ENCODE peak calls at places on chromosomes 4 and X, in four cellular contexts. N, W, H and C are unnamed samples.

GRCh38 chr4:108287834-108288413 is 119.2 kb upstream of the LEF1 start:
- DNase-seq in W (no peak), H (no peak), N (no peak), C (no peak)

GRCh38 chr4:68011684-68012083 is 48.4 kb upstream of the TMPRSS11A start:
- DNase-seq in W (no peak), N (no peak), H (no peak), C (no peak)

GRCh38 chr4:119676101-119676500 is 47.5 kb upstream of the PDE5A start:
- DNase-seq in W (no peak), N (no peak), H (no peak), C (no peak)

GRCh38 chr4:139651282-139652194 is 14.1 kb upstream of the MGST2 start:
- DNase-seq in N (peak), W (peak), H (peak), C (peak)

GRCh38 chrX:10576777-10577444 is 43.5 kb downstream of the MID1 start:
- DNase-seq in W (no peak), N (no peak), H (no peak), C (no peak)

GRCh38 chr4:2787230-2788100 is 5.4 kb upstream of the SH3BP2 start:
- DNase-seq in N (no peak), W (no peak), H (no peak), C (no peak)

GRCh38 chrX:118496763-118497079 is 1.1 kb downstream of the DOCK11 start:
- DNase-seq in N (peak), H (no peak), W (no peak), C (no peak)

GRCh38 chrX:68307767-68308166 is 125.5 kb downstream of the OPHN1 start:
- DNase-seq in H (no peak), W (no peak), N (no peak), C (no peak)

GRCh38 chr4:52751349-52751911 is at the start of gene ERVMER34-1:
- DNase-seq in N (peak), H (peak), W (no peak), C (peak)

GRCh38 chrX:139388234-139388633 is 142.3 kb upstream of the F9 start:
- DNase-seq in H (no peak), N (no peak), W (no peak), C (no peak)

GRCh38 chr4:14260591-14260990 is 633.1 kb upstream of the BOD1L1 start:
- DNase-seq in H (no peak), N (no peak), W (no peak), C (no peak)

GRCh38 chr4:165326831-165327210 is 648 bp upstream of the MSMO1 start:
- DNase-seq in W (no peak), H (peak), N (peak), C (no peak)

GRCh38 chr4:165330071-165330470 is 2.6 kb downstream of the MSMO1 start:
- DNase-seq in W (no peak), H (no peak), N (no peak), C (no peak)

GRCh38 chr4:165328101-165328425 is 594 bp downstream of the MSMO1 start:
- DNase-seq in W (no peak), H (no peak), N (no peak), C (no peak)

GRCh38 chr4:165327211-165328100 is at the start of gene MSMO1:
- DNase-seq in H (peak), N (peak), W (peak), C (peak)

GRCh38 chr4:165328708-165329107 is 1.2 kb downstream of the MSMO1 start:
- DNase-seq in W (no peak), N (peak), H (no peak), C (no peak)
- H3K4me3 ChIP-seq in W (no peak), N (peak), H (peak), C (peak)

GRCh38 chrX:143336261-143336660 is 181.0 kb downstream of the SPANXN3 start:
- DNase-seq in H (no peak), W (no peak), N (no peak), C (no peak)

DNA sequence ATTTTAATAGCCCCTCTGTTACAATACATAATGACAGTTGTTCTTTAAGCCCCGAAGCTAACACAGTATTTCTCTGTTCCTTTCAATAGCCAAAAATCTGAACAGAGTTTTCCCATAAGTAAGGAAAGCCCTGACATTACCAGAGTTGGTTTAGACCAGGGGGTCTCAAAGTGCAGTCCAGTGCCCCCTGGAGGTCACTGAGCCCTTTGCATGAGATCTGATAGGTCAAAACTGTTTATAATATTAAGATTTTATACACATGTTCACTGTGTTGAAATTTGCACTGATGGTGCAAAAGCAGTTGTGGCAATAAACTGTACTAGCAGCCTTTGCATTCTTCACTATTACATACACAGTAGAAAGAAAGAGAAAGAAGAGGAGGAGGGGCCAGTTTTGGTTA is 177.1 kb downstream of the SPANXN3 start:
- DNase-seq in H (no peak), N (no peak), W (no peak), C (no peak)
- TF ChIP-seq CTCF in H (no peak), N (peak), W (no peak), C (no peak)

GRCh38 chr4:5751073-5751917 is 40.3 kb downstream of the EVC start:
- DNase-seq in H (no peak), N (no peak), W (no peak), C (no peak)
- H3K27ac ChIP-seq in H (no peak), N (no peak), W (no peak), C (no peak)

GRCh38 chrX:107123750-107124149 is 5.1 kb upstream of the RBM41 start:
- DNase-seq in H (no peak), N (no peak), W (no peak), C (no peak)

GRCh38 chrX:107118322-107119147 is at the start of gene RBM41:
- DNase-seq in N (peak), W (peak), H (peak), C (peak)

GRCh38 chrX:107117993-107118321 is 665 bp downstream of the RBM41 start:
- DNase-seq in H (no peak), W (no peak), N (no peak), C (no peak)

DNA sequence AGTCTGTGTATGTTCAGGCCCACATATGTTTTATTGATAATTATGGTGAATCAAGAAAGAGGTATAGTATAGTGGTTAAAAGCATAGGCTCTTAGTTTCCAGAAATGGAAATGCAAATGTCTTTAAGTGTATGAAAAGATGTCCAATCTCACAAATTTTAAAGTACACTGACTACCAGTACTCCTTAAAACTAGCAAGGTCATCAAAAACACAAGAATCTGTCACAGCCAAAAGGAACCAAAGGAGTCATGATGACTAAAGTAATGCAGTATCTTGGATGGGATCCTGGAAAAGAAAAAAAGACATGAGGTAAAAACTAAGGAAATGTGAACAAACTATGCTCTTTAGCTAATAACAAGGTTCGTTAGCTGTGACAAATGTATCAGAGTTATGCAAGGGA is 659 bp upstream of the RBM41 start:
- DNase-seq in W (no peak), N (no peak), H (no peak), C (no peak)
- H3K4me3 ChIP-seq in W (peak), N (no peak), H (no peak), C (no peak)

DNA sequence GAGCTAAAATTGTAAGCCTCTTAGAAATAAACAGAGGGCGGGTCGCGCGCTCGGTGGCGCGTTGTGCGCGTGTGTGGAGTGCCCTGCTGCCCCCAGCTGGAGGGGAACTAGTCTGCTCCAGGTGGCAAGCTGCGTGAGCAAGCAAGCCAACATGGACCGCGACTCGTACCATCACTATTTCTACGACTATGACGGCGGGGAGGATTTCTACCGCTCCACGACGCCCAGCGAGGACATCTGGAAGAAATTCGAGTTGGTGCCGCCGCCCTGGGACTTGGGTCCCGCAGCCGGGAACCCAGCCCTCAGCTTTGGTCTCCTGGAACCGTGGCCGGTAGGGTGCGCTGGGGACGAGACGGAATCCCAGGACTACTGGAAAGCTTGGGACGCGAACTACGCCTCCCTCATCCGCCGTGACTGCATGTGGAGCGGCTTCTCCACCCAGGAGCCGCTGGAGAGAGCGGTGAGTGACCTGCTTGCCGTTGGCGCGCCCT is 66.1 kb downstream of the DNAAF6 start:
- DNase-seq in W (no peak), N (peak), H (peak), C (peak)
- TF ChIP-seq CTCF in W (no peak), N (peak), H (no peak), C (no peak)

GRCh38 chr4:7005571-7005970 is 37.6 kb upstream of the TADA2B start:
- DNase-seq in H (no peak), W (no peak), N (no peak), C (no peak)
- H3K27ac ChIP-seq in H (no peak), W (no peak), N (no peak), C (no peak)